ENCODE peak calls at places on chromosome 9, in six cellular contexts. One of them, this sample, is unnamed.

GRCh38 chr9:72173080-72173479 is 23.8 kb downstream of the GDA start:
- DNase-seq in GM12865: no peak
- DNase-seq in tibial nerve: no peak
- DNase-seq in AG04450: no peak
- DNase-seq in astrocyte of the spinal cord: no peak
- DNase-seq in tibial artery: no peak
- DNase-seq in this sample: no peak

GRCh38 chr9:78871452-78872331 is 574.8 kb downstream of the PSAT1 start:
- DNase-seq in GM12865: no peak
- DNase-seq in tibial artery: no peak
- DNase-seq in astrocyte of the spinal cord: peak; percentile 88
- DNase-seq in tibial nerve: no peak
- DNase-seq in AG04450: peak; percentile 82
- DNase-seq in this sample: peak; percentile 37

GRCh38 chr9:70421272-70422180 is 7.1 kb upstream of the KLF9 start:
- DNase-seq in astrocyte of the spinal cord: peak; percentile 55
- DNase-seq in tibial artery: peak; percentile 75
- DNase-seq in AG04450: no peak
- DNase-seq in tibial nerve: peak; percentile 42
- DNase-seq in GM12865: no peak
- DNase-seq in this sample: no peak

GRCh38 chr9:135978650-135979461 is 17.7 kb upstream of the UBAC1 start:
- DNase-seq in GM12865: no peak
- DNase-seq in AG04450: no peak
- DNase-seq in astrocyte of the spinal cord: no peak
- DNase-seq in tibial artery: no peak
- DNase-seq in tibial nerve: no peak
- DNase-seq in this sample: no peak

GRCh38 chr9:36401179-36401740 is 1.2 kb upstream of the RNF38 start:
- DNase-seq in GM12865: no peak
- DNase-seq in tibial artery: no peak
- DNase-seq in tibial nerve: no peak
- DNase-seq in AG04450: no peak
- DNase-seq in astrocyte of the spinal cord: peak; percentile 85
- DNase-seq in this sample: no peak

GRCh38 chr9:97983524-97984187 is 515 bp downstream of the ANP32B start:
- DNase-seq in GM12865: peak; percentile 72
- DNase-seq in tibial artery: peak; percentile 81
- DNase-seq in AG04450: no peak
- DNase-seq in tibial nerve: no peak
- DNase-seq in astrocyte of the spinal cord: no peak
- DNase-seq in this sample: no peak

GRCh38 chr9:109602987-109603386 is 104.9 kb upstream of the PTPN3 start:
- DNase-seq in astrocyte of the spinal cord: peak; percentile 61
- DNase-seq in tibial artery: no peak
- DNase-seq in GM12865: no peak
- DNase-seq in AG04450: no peak
- DNase-seq in tibial nerve: no peak
- DNase-seq in this sample: peak; percentile 69

GRCh38 chr9:18142964-18143363 is 331.0 kb upstream of the ADAMTSL1 start:
- DNase-seq in GM12865: no peak
- DNase-seq in tibial nerve: no peak
- DNase-seq in tibial artery: no peak
- DNase-seq in astrocyte of the spinal cord: no peak
- DNase-seq in AG04450: no peak
- DNase-seq in this sample: no peak

GRCh38 chr9:21677834-21678233 is 124.6 kb upstream of the MTAP start:
- DNase-seq in tibial artery: no peak
- DNase-seq in tibial nerve: no peak
- DNase-seq in GM12865: no peak
- DNase-seq in astrocyte of the spinal cord: peak; percentile 85
- DNase-seq in AG04450: no peak
- DNase-seq in this sample: no peak

GRCh38 chr9:78921341-78921740 is 624.4 kb downstream of the PSAT1 start:
- DNase-seq in tibial artery: no peak
- DNase-seq in astrocyte of the spinal cord: peak; percentile 66
- DNase-seq in GM12865: no peak
- DNase-seq in tibial nerve: no peak
- DNase-seq in AG04450: no peak
- DNase-seq in this sample: no peak

GRCh38 chr9:93085676-93086075 is 10.3 kb upstream of the CARD19 start:
- DNase-seq in GM12865: no peak
- DNase-seq in tibial artery: peak; percentile 27
- DNase-seq in astrocyte of the spinal cord: no peak
- DNase-seq in tibial nerve: no peak
- DNase-seq in AG04450: no peak
- DNase-seq in this sample: no peak

GRCh38 chr9:16132513-16132912 is 579.7 kb downstream of the CCDC171 start:
- DNase-seq in GM12865: no peak
- DNase-seq in astrocyte of the spinal cord: no peak
- DNase-seq in AG04450: no peak
- DNase-seq in tibial nerve: no peak
- DNase-seq in tibial artery: no peak
- DNase-seq in this sample: no peak

GRCh38 chr9:132485454-132485853 is 75.4 kb downstream of the CFAP77 start:
- DNase-seq in AG04450: no peak
- DNase-seq in GM12865: no peak
- DNase-seq in tibial artery: no peak
- DNase-seq in astrocyte of the spinal cord: no peak
- DNase-seq in tibial nerve: no peak
- DNase-seq in this sample: no peak

GRCh38 chr9:110125207-110125751 is 82.7 kb downstream of the C9orf152 start:
- DNase-seq in tibial artery: peak; percentile 98
- DNase-seq in GM12865: no peak
- DNase-seq in astrocyte of the spinal cord: peak; percentile 92
- DNase-seq in tibial nerve: peak; percentile 79
- DNase-seq in AG04450: peak; percentile 89
- DNase-seq in this sample: peak; percentile 87

GRCh38 chr9:136535070-136535469 is 10.8 kb downstream of the NOTCH1 start:
- DNase-seq in tibial nerve: no peak
- DNase-seq in GM12865: peak; percentile 24
- DNase-seq in astrocyte of the spinal cord: no peak
- DNase-seq in AG04450: no peak
- DNase-seq in tibial artery: no peak
- DNase-seq in this sample: no peak

GRCh38 chr9:120386390-120387131 is 193.4 kb downstream of the CDK5RAP2 start:
- DNase-seq in tibial nerve: no peak
- DNase-seq in AG04450: no peak
- DNase-seq in GM12865: no peak
- DNase-seq in tibial artery: peak; percentile 51
- DNase-seq in astrocyte of the spinal cord: peak; percentile 65
- DNase-seq in this sample: no peak

GRCh38 chr9:127501821-127502343 is 50.6 kb downstream of the LRSAM1 start:
- DNase-seq in astrocyte of the spinal cord: no peak
- DNase-seq in tibial artery: no peak
- DNase-seq in AG04450: no peak
- DNase-seq in GM12865: no peak
- DNase-seq in tibial nerve: no peak
- DNase-seq in this sample: no peak

GRCh38 chr9:109504689-109505088 is 6.6 kb upstream of the PTPN3 start:
- DNase-seq in astrocyte of the spinal cord: no peak
- DNase-seq in GM12865: no peak
- DNase-seq in tibial nerve: no peak
- DNase-seq in AG04450: no peak
- DNase-seq in tibial artery: no peak
- DNase-seq in this sample: no peak

GRCh38 chr9:136245194-136246150 is at the start of gene QSOX2:
- DNase-seq in GM12865: peak; percentile 90
- DNase-seq in tibial nerve: peak; percentile 72
- DNase-seq in AG04450: peak; percentile 24
- DNase-seq in astrocyte of the spinal cord: peak; percentile 70
- DNase-seq in tibial artery: peak; percentile 88
- DNase-seq in this sample: no peak

GRCh38 chr9:6842584-6842947 is 84.8 kb downstream of the KDM4C start:
- DNase-seq in tibial nerve: no peak
- DNase-seq in AG04450: no peak
- DNase-seq in tibial artery: no peak
- DNase-seq in GM12865: no peak
- DNase-seq in astrocyte of the spinal cord: peak; percentile 45
- DNase-seq in this sample: no peak

GRCh38 chr9:27462846-27463245 is 61.2 kb upstream of the IFNK start:
- DNase-seq in GM12865: no peak
- DNase-seq in tibial artery: no peak
- DNase-seq in tibial nerve: no peak
- DNase-seq in astrocyte of the spinal cord: no peak
- DNase-seq in AG04450: no peak
- DNase-seq in this sample: no peak

DNA sequence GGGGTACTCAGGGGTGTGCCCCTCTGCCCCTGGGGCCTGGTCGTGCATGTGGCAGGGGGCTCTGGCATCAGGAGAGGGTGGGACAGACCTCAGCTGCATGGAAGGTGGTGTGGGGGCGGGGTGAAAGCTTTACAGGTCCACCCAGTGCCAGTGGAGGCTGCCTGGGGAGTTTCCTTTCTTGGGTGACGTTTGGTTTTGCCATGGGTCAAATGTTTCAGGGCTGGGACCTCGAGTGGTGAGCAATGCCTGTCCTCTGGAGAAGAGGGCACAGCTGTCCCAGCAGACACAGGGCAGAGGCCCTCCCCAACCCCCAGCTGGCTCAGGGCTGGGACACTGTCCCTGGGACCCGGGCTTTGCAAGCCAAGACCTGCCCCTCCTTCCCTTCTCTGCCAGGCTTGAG is 3.6 kb downstream of the RXRA start:
- DNase-seq in AG04450: no peak
- DNase-seq in GM12865: no peak
- DNase-seq in tibial artery: peak; percentile 85
- DNase-seq in tibial nerve: no peak
- DNase-seq in astrocyte of the spinal cord: no peak
- DNase-seq in this sample: no peak
- H3K4me3 ChIP-seq in AG04450: no peak overlapping the region
- H3K4me3 ChIP-seq in GM12865: no peak overlapping the region
- H3K4me3 ChIP-seq in tibial artery: peak overlapping the region; percentile 89
- H3K4me3 ChIP-seq in tibial nerve: peak overlapping the region; percentile 70
- H3K4me3 ChIP-seq in astrocyte of the spinal cord: no peak overlapping the region
- H3K4me3 ChIP-seq in this sample: peak overlapping the region; percentile 85

GRCh38 chr9:582775-583174 is 258.7 kb upstream of the DMRT1 start:
- DNase-seq in tibial nerve: no peak
- DNase-seq in astrocyte of the spinal cord: no peak
- DNase-seq in GM12865: no peak
- DNase-seq in tibial artery: no peak
- DNase-seq in AG04450: no peak
- DNase-seq in this sample: no peak

GRCh38 chr9:580652-581342 is 260.7 kb upstream of the DMRT1 start:
- DNase-seq in GM12865: no peak
- DNase-seq in AG04450: no peak
- DNase-seq in tibial nerve: no peak
- DNase-seq in tibial artery: no peak
- DNase-seq in astrocyte of the spinal cord: no peak
- DNase-seq in this sample: no peak

DNA sequence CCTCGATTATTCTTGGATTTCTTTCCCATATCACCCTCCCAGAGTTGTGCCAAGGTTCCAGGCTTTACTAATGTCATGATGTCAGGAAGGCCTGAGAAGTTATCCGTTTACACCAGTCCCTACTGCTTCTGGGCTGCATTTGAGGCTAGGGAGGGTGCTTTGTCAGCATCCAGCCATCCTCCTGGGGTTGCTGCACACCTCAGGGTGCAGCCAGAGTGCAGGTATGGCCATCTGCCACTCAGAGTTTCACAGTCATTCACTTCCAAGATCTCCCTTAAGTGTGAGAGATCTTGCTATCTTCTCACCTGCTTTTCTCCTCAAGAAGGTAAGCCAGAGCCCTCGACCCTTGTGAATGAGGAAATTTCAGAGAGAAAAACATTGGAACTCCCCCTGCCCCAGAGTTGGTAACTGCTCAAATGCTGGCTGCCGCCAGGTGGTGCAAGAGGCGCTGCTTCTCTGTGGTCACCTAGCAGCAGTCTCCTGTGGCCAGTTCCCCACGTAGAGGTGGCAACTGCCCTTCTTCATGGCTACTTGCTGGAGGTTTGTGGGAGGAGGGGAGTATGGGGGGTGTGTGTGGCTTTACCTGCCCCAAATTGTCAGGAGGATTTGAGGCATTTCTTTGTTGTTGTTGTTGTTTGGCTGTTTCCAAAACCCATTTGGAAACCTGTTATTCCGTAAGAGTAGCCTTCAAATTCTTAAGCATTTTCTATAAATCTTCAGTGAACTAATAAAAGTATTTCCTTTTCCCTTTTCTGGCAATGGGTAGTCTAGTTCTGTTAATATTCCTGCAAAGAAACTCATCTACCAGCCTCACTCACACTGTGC is 259.6 kb upstream of the DMRT1 start:
- DNase-seq in tibial nerve: no peak
- DNase-seq in tibial artery: no peak
- DNase-seq in GM12865: peak; percentile 30
- DNase-seq in astrocyte of the spinal cord: no peak
- DNase-seq in AG04450: no peak
- DNase-seq in this sample: no peak
- TF ChIP-seq CTCF in tibial nerve: no peak
- TF ChIP-seq CTCF in tibial artery: no peak
- TF ChIP-seq CTCF in GM12865: peak; percentile 51
- TF ChIP-seq CTCF in astrocyte of the spinal cord: peak; percentile 29
- TF ChIP-seq CTCF in AG04450: peak; percentile 51
- TF ChIP-seq CTCF in this sample: peak; percentile 83

GRCh38 chr9:115862021-115862420 is 291.6 kb upstream of the PAPPA start:
- DNase-seq in astrocyte of the spinal cord: no peak
- DNase-seq in tibial artery: no peak
- DNase-seq in tibial nerve: no peak
- DNase-seq in AG04450: no peak
- DNase-seq in GM12865: no peak
- DNase-seq in this sample: no peak

GRCh38 chr9:115864581-115864980 is 289.0 kb upstream of the PAPPA start:
- DNase-seq in tibial nerve: no peak
- DNase-seq in AG04450: no peak
- DNase-seq in GM12865: no peak
- DNase-seq in tibial artery: no peak
- DNase-seq in astrocyte of the spinal cord: no peak
- DNase-seq in this sample: no peak
- H3K4me3 ChIP-seq in tibial nerve: no peak overlapping the region
- H3K4me3 ChIP-seq in AG04450: no peak overlapping the region
- H3K4me3 ChIP-seq in GM12865: no peak overlapping the region
- H3K4me3 ChIP-seq in tibial artery: no peak overlapping the region
- H3K4me3 ChIP-seq in astrocyte of the spinal cord: no peak overlapping the region
- H3K4me3 ChIP-seq in this sample: no peak overlapping the region

DNA sequence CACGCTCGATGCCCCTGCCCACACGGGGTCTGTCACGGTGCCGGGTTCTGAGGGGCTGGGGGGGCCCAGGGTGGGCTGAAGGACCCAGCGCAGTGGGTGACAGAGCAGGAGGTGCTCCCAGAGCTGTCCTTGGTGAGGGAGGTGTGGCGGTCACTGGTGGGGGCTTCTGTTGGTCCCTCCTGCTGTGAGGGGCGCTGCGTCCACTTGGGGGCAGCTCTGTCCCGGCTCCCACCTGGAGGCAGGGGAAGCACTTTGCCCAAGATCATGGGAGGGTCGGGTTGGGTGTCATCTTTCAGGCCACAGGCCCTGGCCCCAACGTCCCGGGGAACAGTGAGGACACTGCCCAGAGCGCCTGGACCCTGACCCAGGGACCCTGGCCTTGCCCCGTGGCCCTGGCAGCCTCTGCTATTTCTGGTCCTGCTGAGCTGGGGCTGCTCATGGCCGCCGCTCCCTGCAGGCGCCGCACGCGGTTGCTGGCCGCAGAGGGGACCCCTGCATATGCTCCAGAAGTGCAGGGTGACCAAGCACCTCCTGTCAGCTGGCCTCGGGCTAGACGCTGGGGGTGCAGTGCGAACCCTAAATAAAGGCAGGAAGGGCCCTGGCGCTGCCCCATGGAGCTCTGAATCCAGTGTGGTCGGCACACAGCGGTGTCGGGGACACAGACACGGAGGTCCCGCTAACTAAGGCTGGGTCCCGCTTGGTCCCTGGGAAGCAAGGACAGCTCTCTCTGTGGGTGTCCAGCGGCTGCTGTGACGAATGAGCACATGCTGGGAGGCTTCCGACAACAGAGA is 11.6 kb upstream of the RNU6ATAC start:
- DNase-seq in AG04450: no peak
- DNase-seq in GM12865: no peak
- DNase-seq in tibial nerve: no peak
- DNase-seq in astrocyte of the spinal cord: no peak
- DNase-seq in tibial artery: no peak
- DNase-seq in this sample: no peak
- TF ChIP-seq CTCF in AG04450: peak; percentile 38
- TF ChIP-seq CTCF in GM12865: no peak
- TF ChIP-seq CTCF in tibial nerve: peak; percentile 59
- TF ChIP-seq CTCF in astrocyte of the spinal cord: peak; percentile 15
- TF ChIP-seq CTCF in tibial artery: no peak
- TF ChIP-seq CTCF in this sample: peak; percentile 25